ENCODE peak calls at places on chromosome 19, in six cellular contexts. I is HCT116, S is HL-60, C is breast epithelium, T is GM23338, Y is spleen. L is an unnamed sample.

GRCh38 chr19:6534451-6535093 is 3.7 kb downstream of the TNFSF9 start:
- DNase-seq in C (no peak), T (peak; percentile 65), Y (peak; percentile 73), I (no peak), S (no peak), L (no peak)

GRCh38 chr19:4635763-4636135 is 3.6 kb upstream of the TNFAIP8L1 start:
- DNase-seq in T (peak; percentile 49), S (no peak), I (no peak), C (no peak), Y (no peak), L (no peak)

GRCh38 chr19:57321164-57321563 is 892 bp downstream of the ZNF543 start:
- DNase-seq in S (peak; percentile 31), C (no peak), Y (no peak), T (no peak), I (no peak), L (no peak)

GRCh38 chr19:29371766-29372415 is 153.9 kb upstream of the VSTM2B start:
- DNase-seq in C (no peak), T (no peak), Y (peak; percentile 41), S (no peak), I (no peak), L (no peak)

GRCh38 chr19:5403968-5404640 is 51.1 kb upstream of the ZNRF4 start:
- DNase-seq in I (peak; percentile 54), T (peak; percentile 98), C (peak; percentile 33), S (peak; percentile 75), Y (peak; percentile 80), L (no peak)

GRCh38 chr19:55913643-55914268 is 18.4 kb downstream of the NLRP13 start:
- DNase-seq in C (no peak), T (no peak), I (peak; percentile 13), S (peak; percentile 8), Y (no peak), L (no peak)

GRCh38 chr19:40754611-40755247 is 3.7 kb downstream of the SNRPA start:
- DNase-seq in Y (no peak), C (no peak), T (no peak), I (no peak), S (peak; percentile 63), L (no peak)

GRCh38 chr19:48608798-48609263 is 2.3 kb downstream of the SPACA4 start:
- DNase-seq in C (no peak), T (peak; percentile 82), I (peak; percentile 66), Y (peak; percentile 83), S (peak; percentile 73), L (no peak)

GRCh38 chr19:45477713-45478453 is 10.1 kb downstream of the FOSB start:
- DNase-seq in T (no peak), Y (no peak), C (no peak), S (no peak), I (no peak), L (no peak)

GRCh38 chr19:34215666-34216038 is 38.7 kb upstream of the GARRE1 start:
- DNase-seq in I (no peak), Y (no peak), C (no peak), S (no peak), T (no peak), L (no peak)

GRCh38 chr19:17469092-17469370 is 1.3 kb upstream of the SLC27A1 start:
- DNase-seq in Y (no peak), I (no peak), S (no peak), T (no peak), C (no peak), L (no peak)
- H3K27ac ChIP-seq in Y (peak overlapping the region; percentile 89), I (peak overlapping the region; percentile 69), S (no peak overlapping the region), T (no peak overlapping the region), C (peak overlapping the region; percentile 93), L (peak overlapping the region; percentile 83)

GRCh38 chr19:54646331-54646841 is 16.1 kb downstream of the LILRB1 start:
- DNase-seq in C (no peak), S (no peak), Y (no peak), T (no peak), I (no peak), L (no peak)

GRCh38 chr19:54644056-54644455 is 13.8 kb downstream of the LILRB1 start:
- DNase-seq in T (no peak), I (no peak), Y (no peak), S (no peak), C (no peak), L (no peak)

GRCh38 chr19:54650108-54650666 is 12.6 kb upstream of the LILRB4 start:
- DNase-seq in C (no peak), I (no peak), S (no peak), Y (no peak), T (no peak), L (no peak)

GRCh38 chr19:54653181-54653809 is 9.5 kb upstream of the LILRB4 start:
- DNase-seq in I (peak; percentile 31), Y (no peak), T (peak; percentile 36), C (no peak), S (no peak), L (no peak)

GRCh38 chr19:54648129-54648528 is 14.7 kb upstream of the LILRB4 start:
- DNase-seq in S (no peak), C (no peak), I (no peak), Y (no peak), T (no peak), L (no peak)
- H3K4me3 ChIP-seq in S (no peak overlapping the region), C (no peak overlapping the region), I (no peak overlapping the region), Y (no peak overlapping the region), T (no peak overlapping the region), L (no peak overlapping the region)

DNA sequence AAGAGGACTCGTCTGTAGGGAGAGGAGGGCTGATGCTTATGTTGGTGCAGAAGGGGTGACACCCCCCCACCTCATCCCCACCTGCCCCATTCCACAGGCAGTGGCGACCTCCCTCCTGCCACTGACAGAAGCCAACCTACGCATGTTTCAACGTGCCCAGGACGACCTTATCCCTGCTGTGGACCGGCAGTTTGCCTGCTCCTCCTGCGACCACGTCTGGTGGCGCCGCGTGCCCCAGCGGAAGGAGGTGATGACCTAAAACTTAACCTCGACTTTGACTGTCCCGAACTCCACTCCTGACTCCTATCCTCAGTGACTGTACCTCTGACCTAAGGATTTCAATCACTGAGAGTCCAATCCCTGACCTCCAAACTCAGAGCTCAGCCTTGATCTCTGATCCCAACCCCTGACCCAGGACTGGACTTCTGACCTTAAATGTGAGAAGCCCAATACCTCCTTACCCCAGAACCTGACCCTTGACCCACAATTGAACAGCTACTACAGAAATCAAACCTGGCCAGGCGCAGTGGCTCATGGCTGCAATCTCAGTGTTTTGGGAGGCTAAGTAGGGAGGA is 3.8 kb downstream of the SHFL start:
- DNase-seq in S (no peak), I (no peak), T (no peak), Y (no peak), C (no peak), L (no peak)
- TF ChIP-seq POLR2AphosphoS5 in S (no peak), I (no peak), T (no peak), Y (peak; percentile 59), C (no peak), L (no peak)

GRCh38 chr19:50327013-50327412 is 2.2 kb downstream of the KCNC3 start:
- DNase-seq in Y (no peak), T (no peak), C (no peak), I (no peak), S (no peak), L (no peak)
- H3K27ac ChIP-seq in Y (no peak overlapping the region), T (no peak overlapping the region), C (no peak overlapping the region), I (no peak overlapping the region), S (no peak overlapping the region), L (no peak overlapping the region)

GRCh38 chr19:35556846-35557538 is 6.5 kb downstream of the ATP4A start:
- DNase-seq in T (no peak), I (no peak), Y (peak; percentile 44), S (no peak), C (no peak), L (no peak)
- H3K4me3 ChIP-seq in T (peak overlapping the region; percentile 79), I (no peak overlapping the region), Y (no peak overlapping the region), S (no peak overlapping the region), C (peak overlapping the region; percentile 67), L (no peak overlapping the region)

GRCh38 chr19:42098781-42099180 is 22.8 kb downstream of the ZNF574 start:
- DNase-seq in T (no peak), S (no peak), C (peak; percentile 67), Y (no peak), I (no peak), L (no peak)
- TF ChIP-seq POLR2AphosphoS5 in T (no peak), S (no peak), C (no peak), Y (no peak), I (no peak), L (no peak)

DNA sequence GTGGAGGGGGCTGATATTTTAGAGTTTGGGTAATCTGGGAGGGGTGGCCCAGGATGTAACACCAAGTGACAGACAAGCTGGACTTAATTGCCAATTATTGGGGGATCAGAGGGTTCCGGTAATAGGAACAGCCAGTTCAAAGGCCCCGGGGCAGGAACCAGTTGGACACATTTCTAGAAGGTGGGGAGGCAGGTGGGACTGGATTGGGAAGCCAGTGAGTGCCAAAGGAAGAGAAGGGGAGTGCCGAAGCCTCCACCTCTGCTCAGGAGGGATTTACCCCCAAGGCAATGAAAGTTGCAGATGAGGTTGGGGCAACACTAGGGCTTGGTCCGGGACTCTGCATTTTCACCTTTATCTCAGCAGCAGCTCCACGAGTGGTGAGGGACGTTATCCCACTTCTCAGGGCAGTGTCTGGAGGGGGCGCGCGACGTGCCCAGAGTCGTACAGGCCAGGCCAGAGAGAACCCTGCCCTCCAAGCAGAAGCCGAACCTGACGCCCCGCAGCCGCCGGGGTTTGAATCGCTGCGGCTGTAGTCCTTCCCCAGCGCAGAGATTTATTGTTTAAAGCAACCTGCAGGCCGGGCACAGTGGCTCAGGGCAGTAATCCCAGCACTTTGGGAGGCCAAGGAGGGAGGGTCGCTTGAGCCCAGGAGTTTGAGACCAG is 5.7 kb upstream of the JUND start:
- DNase-seq in I (no peak), Y (no peak), T (peak; percentile 67), C (no peak), S (no peak), L (no peak)
- H3K27ac ChIP-seq in I (no peak overlapping the region), Y (peak overlapping the region; percentile 38), T (peak overlapping the region; percentile 76), C (peak overlapping the region; percentile 45), S (no peak overlapping the region), L (no peak overlapping the region)

GRCh38 chr19:863305-863620 is 3.8 kb downstream of the CFD start:
- DNase-seq in Y (no peak), S (no peak), C (no peak), T (no peak), I (no peak), L (no peak)
- H3K4me3 ChIP-seq in Y (peak overlapping the region; percentile 25), S (no peak overlapping the region), C (no peak overlapping the region), T (peak overlapping the region; percentile 56), I (no peak overlapping the region), L (peak overlapping the region; percentile 26)

L was measured in suprapubic skin.